ENCODE peak calls at places on chromosomes 4 and X, in seven cellular contexts. Q, U, S, L, M, D and W are unnamed samples.

GRCh38 chr4:111678908-111679307 is 466.3 kb upstream of the FAM241A start:
- DNase-seq in U (no peak), M (no peak), D (no peak), Q (no peak), L (no peak), S (no peak), W (no peak)

GRCh38 chrX:17359500-17359899 is 15.5 kb upstream of the NHS start:
- DNase-seq in S (no peak), L (no peak), M (no peak), U (no peak), Q (no peak), D (no peak), W (no peak)

GRCh38 chr4:88531549-88531948 is 8.0 kb upstream of the PYURF start:
- DNase-seq in L (no peak), D (no peak), U (no peak), S (no peak), M (no peak), Q (no peak), W (no peak)

GRCh38 chrX:114046695-114047279 is 537.1 kb upstream of the HTR2C start:
- DNase-seq in M (no peak), L (no peak), U (no peak), S (no peak), Q (no peak), D (no peak), W (no peak)

GRCh38 chrX:118228041-118228440 is 111.4 kb upstream of the KLHL13 start:
- DNase-seq in M (no peak), Q (no peak), S (no peak), D (no peak), U (no peak), L (no peak), W (no peak)

GRCh38 chr4:163284304-163284703 is 48.1 kb downstream of the NPY1R start:
- DNase-seq in U (no peak), L (no peak), Q (no peak), S (no peak), M (no peak), D (no peak), W (no peak)

GRCh38 chrX:135086197-135086854 is 34.0 kb downstream of the ETDB start:
- DNase-seq in D (no peak), L (peak; percentile 63), M (peak; percentile 54), S (peak; percentile 45), U (peak; percentile 39), Q (peak; percentile 15), W (peak; percentile 11)

GRCh38 chr4:39933689-39934590 is 43.8 kb downstream of the PDS5A start:
- DNase-seq in S (no peak), U (no peak), M (no peak), D (no peak), L (no peak), Q (no peak), W (no peak)

GRCh38 chr4:68361146-68361589 is 11.3 kb upstream of the YTHDC1 start:
- DNase-seq in L (no peak), Q (no peak), D (no peak), U (peak; percentile 76), M (no peak), S (no peak), W (peak; percentile 74)

GRCh38 chr4:100114909-100115308 is 75.4 kb downstream of the DDIT4L start:
- DNase-seq in D (no peak), L (no peak), Q (no peak), U (no peak), S (no peak), M (no peak), W (no peak)

GRCh38 chr4:76639292-76639691 is 204.3 kb downstream of the SHROOM3 start:
- DNase-seq in S (no peak), M (no peak), U (no peak), L (no peak), Q (no peak), D (no peak), W (no peak)

DNA sequence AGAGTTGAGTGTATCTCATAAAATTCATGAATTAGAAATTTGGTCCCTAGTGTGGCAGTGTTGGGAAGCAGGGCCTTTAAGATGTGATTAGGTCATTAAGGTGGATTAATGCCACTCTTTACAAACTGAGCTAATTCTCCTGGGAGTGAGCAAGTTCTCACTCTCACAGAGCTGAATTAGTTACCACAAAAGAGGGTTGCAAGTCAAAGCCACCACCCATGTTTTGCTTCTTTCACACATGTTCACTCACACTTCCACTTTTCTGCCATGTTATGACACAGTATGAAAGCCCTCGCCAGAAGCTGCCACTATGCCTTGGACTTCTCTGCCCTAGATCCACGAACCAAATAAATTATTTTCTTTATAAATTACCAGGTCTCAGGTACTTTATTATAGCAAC is 332.1 kb downstream of the ARAP2 start:
- DNase-seq in S (no peak), Q (peak; percentile 52), U (no peak), M (no peak), L (no peak), D (no peak), W (no peak)
- TF ChIP-seq JUND in S (no peak), Q (no peak), U (no peak), M (no peak), L (no peak), D (no peak), W (no peak)

DNA sequence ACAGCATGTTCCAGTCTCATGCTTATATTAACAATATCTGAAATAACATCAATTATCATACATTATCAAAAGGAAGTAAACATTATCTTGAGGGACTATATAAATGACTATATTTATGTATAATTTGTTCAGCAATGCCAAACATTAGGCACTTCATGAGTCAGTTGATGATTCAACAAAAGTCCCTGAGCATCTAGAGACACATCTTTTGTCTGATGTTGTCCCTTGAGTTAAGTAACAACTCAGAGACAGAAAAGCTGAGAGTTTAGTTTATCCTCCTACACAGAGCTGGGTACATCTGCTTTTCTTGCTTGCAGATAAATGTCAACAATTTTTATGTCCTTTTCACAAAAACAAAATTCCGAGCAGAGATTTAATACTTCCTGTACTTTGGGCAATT is 311.1 kb downstream of the INPP4B start:
- DNase-seq in L (no peak), S (no peak), Q (no peak), D (no peak), U (no peak), M (no peak), W (no peak)
- TF ChIP-seq JUND in L (no peak), S (no peak), Q (no peak), D (no peak), U (no peak), M (no peak), W (no peak)

DNA sequence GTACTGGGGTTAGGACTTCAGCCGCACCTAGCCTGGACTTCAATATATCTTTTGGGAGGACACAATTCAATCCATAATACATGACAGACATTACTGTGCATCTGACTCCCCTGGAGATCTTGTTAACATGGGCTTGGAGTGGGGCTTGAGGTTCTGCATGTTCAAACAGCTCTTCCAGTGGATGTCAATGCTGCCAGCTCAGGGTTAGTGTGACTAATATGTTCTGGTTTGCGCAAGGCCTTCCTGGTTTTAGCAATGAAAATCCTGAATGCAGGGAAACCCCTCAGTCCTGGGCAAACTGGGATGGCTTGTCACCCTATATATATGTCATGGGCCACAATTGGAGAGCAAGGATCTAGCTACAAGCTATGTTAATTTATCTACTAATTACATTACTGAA is 2.7 kb upstream of the TSPAN7 start:
- DNase-seq in M (no peak), U (no peak), L (no peak), D (no peak), S (no peak), Q (no peak), W (no peak)
- TF ChIP-seq JUND in M (no peak), U (no peak), L (no peak), D (no peak), S (no peak), Q (no peak), W (no peak)

GRCh38 chr4:1713003-1713397 is 881 bp upstream of the SLBP start:
- DNase-seq in Q (no peak), D (no peak), S (no peak), U (no peak), M (no peak), L (no peak), W (no peak)
- TF ChIP-seq JUND in Q (no peak), D (no peak), S (no peak), U (no peak), M (no peak), L (no peak), W (no peak)